ENCODE peak calls at places on chromosomes 5 and 9, in eight cellular contexts. B, O, E, J, Q, D, M and C are unnamed samples.

GRCh38 chr5:143354025-143354424 is 49.5 kb downstream of the NR3C1 start:
- DNase-seq in J (no peak), D (no peak), O (no peak), E (no peak), Q (no peak), M (no peak), B (no peak), C (no peak)

GRCh38 chr5:154841273-154841661 is 9.1 kb downstream of the FAXDC2 start:
- DNase-seq in D (no peak), E (no peak), J (no peak), O (no peak), Q (no peak), M (no peak), B (no peak), C (no peak)

GRCh38 chr9:104794070-104794469 is 30.1 kb downstream of the NIPSNAP3B start:
- DNase-seq in Q (no peak), D (no peak), E (no peak), J (no peak), O (no peak), M (no peak), B (peak), C (no peak)

GRCh38 chr5:135739383-135739961 is 95.0 kb upstream of the SLC25A48 start:
- DNase-seq in J (no peak), O (no peak), B (no peak), D (no peak), E (peak), Q (no peak), M (no peak), C (no peak)

GRCh38 chr5:168375214-168375613 is 83.8 kb downstream of the WWC1 start:
- DNase-seq in O (no peak), M (no peak), Q (no peak), J (no peak), E (no peak), B (no peak), D (no peak), C (no peak)

GRCh38 chr5:169197343-169197742 is 103.6 kb downstream of the SLIT3 start:
- DNase-seq in J (no peak), O (no peak), B (no peak), M (no peak), Q (no peak), E (no peak), D (no peak), C (no peak)

GRCh38 chr9:65430221-65430620 is 145.2 kb upstream of the FOXD4L5 start:
- DNase-seq in E (no peak), D (no peak), Q (no peak), O (no peak), B (no peak), J (no peak), M (no peak), C (no peak)

GRCh38 chr5:11239261-11239660 is 478.2 kb upstream of the DAP start:
- DNase-seq in D (no peak), O (peak), E (no peak), M (no peak), B (no peak), J (no peak), Q (no peak), C (no peak)

GRCh38 chr5:139878093-139878492 is 82.5 kb downstream of the PSD2 start:
- DNase-seq in D (no peak), Q (no peak), O (no peak), B (no peak), J (no peak), E (peak), M (no peak), C (no peak)